ENCODE peak calls at places on chromosomes 3 and 15, in eight cellular contexts. N is ovary, M is neural progenitor cell, J is A549, L is endodermal cell, I is upper lobe of left lung, V is OCI-LY7, S is cardiac muscle cell. D is an unnamed sample.
A peak's percentile ranks its signal among the peaks of the same experiment; 100 is the strongest.

GRCh38 chr3:179967622-179968021 is 69.1 kb downstream of the PEX5L start:
- DNase-seq in N (no peak), M (no peak), J (no peak), L (no peak), I (no peak), V (no peak), S (no peak), D (no peak)

GRCh38 chr3:152921351-152921750 is 86.4 kb downstream of the P2RY1 start:
- DNase-seq in N (no peak), M (no peak), J (no peak), L (no peak), I (no peak), V (no peak), S (no peak), D (no peak)

GRCh38 chr3:103866113-103866512 is 1431.3 kb downstream of the ZPLD1 start:
- DNase-seq in N (no peak), M (no peak), J (no peak), L (no peak), I (no peak), V (no peak), S (no peak), D (no peak)

GRCh38 chr15:77026501-77027110 is 31.7 kb downstream of the PSTPIP1 start:
- DNase-seq in N (peak; percentile 16), M (no peak), J (no peak), L (peak; percentile 50), I (peak; percentile 19), V (no peak), S (peak; percentile 44), D (no peak)

GRCh38 chr15:77604973-77605372 is 27.7 kb downstream of the LINGO1 start:
- DNase-seq in N (no peak), M (no peak), J (no peak), L (no peak), I (no peak), V (no peak), S (no peak), D (no peak)

GRCh38 chr3:94115482-94115881 is 52.6 kb downstream of the NSUN3 start:
- DNase-seq in N (no peak), M (peak; percentile 33), J (peak; percentile 32), L (no peak), I (no peak), V (peak; percentile 3), S (no peak), D (no peak)

GRCh38 chr15:38069001-38069400 is 134.6 kb downstream of the TMCO5A start:
- DNase-seq in N (no peak), M (peak; percentile 33), J (peak; percentile 17), L (no peak), I (peak; percentile 51), V (peak; percentile 66), S (no peak), D (no peak)

GRCh38 chr15:58760385-58761009 is 10.6 kb upstream of the MINDY2 start:
- DNase-seq in N (no peak), M (no peak), J (no peak), L (no peak), I (no peak), V (no peak), S (no peak), D (no peak)

GRCh38 chr3:70919661-70920060 is 607.2 kb upstream of the MDFIC2 start:
- DNase-seq in N (no peak), M (no peak), J (no peak), L (no peak), I (no peak), V (no peak), S (no peak), D (no peak)

GRCh38 chr3:131995936-131996335 is 38.9 kb downstream of the CPNE4 start:
- DNase-seq in N (no peak), M (no peak), J (no peak), L (no peak), I (no peak), V (no peak), S (no peak), D (no peak)

GRCh38 chr3:104132566-104132997 is 1234.1 kb upstream of the ALCAM start:
- DNase-seq in N (no peak), M (no peak), J (no peak), L (no peak), I (no peak), V (no peak), S (no peak), D (no peak)

GRCh38 chr15:69838951-69839350 is 258.8 kb downstream of the TLE3 start:
- DNase-seq in N (no peak), M (no peak), J (no peak), L (no peak), I (no peak), V (no peak), S (no peak), D (no peak)

GRCh38 chr3:114213262-114213668 is 24.1 kb downstream of the ZNF80 start:
- DNase-seq in N (no peak), M (no peak), J (no peak), L (peak; percentile 63), I (no peak), V (no peak), S (no peak), D (no peak)

GRCh38 chr15:56234804-56235203 is 8.9 kb downstream of the RFX7 start:
- DNase-seq in N (no peak), M (no peak), J (no peak), L (no peak), I (no peak), V (no peak), S (no peak), D (no peak)
- H3K9me3 ChIP-seq in N (peaks cover 7% of the 10 kb centered on the region), M (peaks cover 36% of the 10 kb centered on the region), J (peaks cover 33% of the 10 kb centered on the region), L (peaks cover 52% of the 10 kb centered on the region), I (peaks cover 22% of the 10 kb centered on the region), V (peaks cover 63% of the 10 kb centered on the region), S (no peaks in the 10 kb centered on the region), D (peaks cover 9% of the 10 kb centered on the region)

DNA sequence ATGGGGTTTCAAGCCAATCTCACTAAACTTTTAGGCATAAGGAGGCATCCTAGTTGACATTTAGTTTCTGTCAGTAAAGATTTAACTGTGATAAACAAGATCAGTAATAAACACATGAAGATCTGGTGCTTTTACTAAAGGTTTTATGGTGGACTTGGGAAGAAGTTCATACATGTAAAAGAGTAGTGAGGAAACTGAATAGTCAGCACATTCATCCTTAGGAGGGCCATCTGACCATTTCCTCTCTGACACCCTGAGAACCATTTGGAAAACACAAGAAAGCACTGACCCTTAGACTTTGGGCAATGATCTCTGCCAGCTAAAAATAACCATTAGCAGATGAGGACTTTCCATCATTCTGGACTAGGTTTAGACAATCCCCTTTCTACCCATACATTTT is 1040.9 kb downstream of the AGBL1 start:
- DNase-seq in N (no peak), M (no peak), J (no peak), L (no peak), I (no peak), V (no peak), S (no peak), D (no peak)
- H3K9me3 ChIP-seq in N (no peaks in the 10 kb centered on the region), M (no peaks in the 10 kb centered on the region), J (no peaks in the 10 kb centered on the region), L (no peaks in the 10 kb centered on the region), I (no peaks in the 10 kb centered on the region), V (no peaks in the 10 kb centered on the region), S (no peaks in the 10 kb centered on the region), D (no peaks in the 10 kb centered on the region)

GRCh38 chr15:90104551-90104950 is 2.3 kb upstream of the IDH2 start:
- DNase-seq in N (no peak), M (no peak), J (no peak), L (no peak), I (peak; percentile 73), V (no peak), S (no peak), D (no peak)

GRCh38 chr15:90105521-90105920 is 3.3 kb upstream of the IDH2 start:
- DNase-seq in N (no peak), M (no peak), J (no peak), L (no peak), I (no peak), V (no peak), S (no peak), D (no peak)

GRCh38 chr15:90103669-90104329 is 1.5 kb upstream of the IDH2 start:
- DNase-seq in N (no peak), M (no peak), J (no peak), L (no peak), I (no peak), V (no peak), S (peak; percentile 24), D (no peak)

GRCh38 chr15:90101969-90102890 is at the start of gene IDH2:
- DNase-seq in N (peak; percentile 85), M (peak; percentile 97), J (peak; percentile 78), L (peak; percentile 92), I (peak; percentile 88), V (peak; percentile 84), S (peak; percentile 93), D (peak; percentile 57)

GRCh38 chr15:90106522-90107117 is 4.4 kb upstream of the IDH2 start:
- DNase-seq in N (no peak), M (no peak), J (peak; percentile 61), L (no peak), I (no peak), V (no peak), S (peak; percentile 79), D (no peak)
- H3K9me3 ChIP-seq in N (no peaks in the 10 kb centered on the region), M (no peaks in the 10 kb centered on the region), J (no peaks in the 10 kb centered on the region), L (no peaks in the 10 kb centered on the region), I (no peaks in the 10 kb centered on the region), V (no peaks in the 10 kb centered on the region), S (no peaks in the 10 kb centered on the region), D (no peaks in the 10 kb centered on the region)

DNA sequence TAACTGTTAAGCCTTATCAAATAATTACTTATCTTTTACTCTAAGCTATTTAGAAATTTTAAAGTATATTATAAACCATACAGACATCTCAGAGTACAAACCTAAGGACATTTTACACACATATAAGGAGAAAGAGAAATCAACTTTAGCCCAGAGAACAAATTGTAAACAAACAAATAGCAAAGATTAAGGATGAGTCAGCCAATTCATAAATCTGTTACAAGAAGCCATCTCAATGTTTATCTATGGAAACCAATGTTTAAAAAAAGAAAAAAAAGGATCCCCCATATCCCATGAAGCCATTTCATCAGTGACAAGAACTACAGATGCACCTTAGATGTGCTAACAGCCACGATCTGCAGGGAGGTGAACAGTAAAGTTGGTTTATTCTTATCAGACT is 437.1 kb downstream of the SHQ1 start:
- DNase-seq in N (no peak), M (no peak), J (no peak), L (no peak), I (no peak), V (no peak), S (no peak), D (no peak)
- H3K9me3 ChIP-seq in N (no peaks in the 10 kb centered on the region), M (no peaks in the 10 kb centered on the region), J (no peaks in the 10 kb centered on the region), L (no peaks in the 10 kb centered on the region), I (no peaks in the 10 kb centered on the region), V (no peaks in the 10 kb centered on the region), S (no peaks in the 10 kb centered on the region), D (no peaks in the 10 kb centered on the region)

GRCh38 chr3:23479026-23479425 is 275.9 kb downstream of the UBE2E2 start:
- DNase-seq in N (no peak), M (no peak), J (no peak), L (no peak), I (no peak), V (no peak), S (no peak), D (no peak)
- H3K9me3 ChIP-seq in N (no peaks in the 10 kb centered on the region), M (no peaks in the 10 kb centered on the region), J (no peaks in the 10 kb centered on the region), L (peaks cover 8% of the 10 kb centered on the region), I (no peaks in the 10 kb centered on the region), V (peaks cover 36% of the 10 kb centered on the region), S (no peaks in the 10 kb centered on the region), D (no peaks in the 10 kb centered on the region)